ENCODE peak calls at places on chromosome 22, in six cellular contexts. One of them, this sample, is unnamed.
A peak's percentile ranks its signal among the peaks of the same experiment; 100 is the strongest.

GRCh38 chr22:26068571-26068970 is 100.7 kb upstream of the SEZ6L start:
- DNase-seq in neural progenitor cell: no peak
- DNase-seq in GM12878: no peak
- DNase-seq in GM23338: no peak
- DNase-seq in HCT116: no peak
- DNase-seq in mammary epithelial cell: peak; percentile 2
- DNase-seq in this sample: no peak

GRCh38 chr22:17369553-17370035 is 334 bp downstream of the CECR2 start:
- DNase-seq in neural progenitor cell: peak; percentile 88
- DNase-seq in GM12878: no peak
- DNase-seq in GM23338: peak; percentile 71
- DNase-seq in HCT116: no peak
- DNase-seq in mammary epithelial cell: no peak
- DNase-seq in this sample: no peak

GRCh38 chr22:23749747-23750373 is 1.1 kb downstream of the ZNF70 start:
- DNase-seq in neural progenitor cell: no peak
- DNase-seq in GM12878: no peak
- DNase-seq in GM23338: no peak
- DNase-seq in HCT116: no peak
- DNase-seq in mammary epithelial cell: no peak
- DNase-seq in this sample: no peak

GRCh38 chr22:39469681-39470461 is 13.1 kb downstream of the MGAT3 start:
- DNase-seq in neural progenitor cell: peak; percentile 46
- DNase-seq in GM12878: no peak
- DNase-seq in GM23338: no peak
- DNase-seq in HCT116: no peak
- DNase-seq in mammary epithelial cell: no peak
- DNase-seq in this sample: no peak

GRCh38 chr22:44530106-44530505 is 32.1 kb upstream of the RTL6 start:
- DNase-seq in neural progenitor cell: no peak
- DNase-seq in GM12878: no peak
- DNase-seq in GM23338: no peak
- DNase-seq in HCT116: no peak
- DNase-seq in mammary epithelial cell: no peak
- DNase-seq in this sample: no peak

GRCh38 chr22:27632451-27633295 is 168.9 kb downstream of the MN1 start:
- DNase-seq in neural progenitor cell: no peak
- DNase-seq in GM12878: no peak
- DNase-seq in GM23338: no peak
- DNase-seq in HCT116: no peak
- DNase-seq in mammary epithelial cell: no peak
- DNase-seq in this sample: no peak

GRCh38 chr22:22150457-22150856 is 94.1 kb upstream of the VPREB1 start:
- DNase-seq in neural progenitor cell: no peak
- DNase-seq in GM12878: no peak
- DNase-seq in GM23338: no peak
- DNase-seq in HCT116: no peak
- DNase-seq in mammary epithelial cell: no peak
- DNase-seq in this sample: no peak

GRCh38 chr22:43490311-43490710 is 78.5 kb downstream of the MPPED1 start:
- DNase-seq in neural progenitor cell: no peak
- DNase-seq in GM12878: no peak
- DNase-seq in GM23338: no peak
- DNase-seq in HCT116: no peak
- DNase-seq in mammary epithelial cell: no peak
- DNase-seq in this sample: no peak

GRCh38 chr22:41436322-41437113 is 10.1 kb downstream of the TOB2 start:
- DNase-seq in neural progenitor cell: no peak
- DNase-seq in GM12878: no peak
- DNase-seq in GM23338: no peak
- DNase-seq in HCT116: no peak
- DNase-seq in mammary epithelial cell: no peak
- DNase-seq in this sample: no peak

GRCh38 chr22:36329217-36330078 is 58.3 kb downstream of the MYH9 start:
- DNase-seq in neural progenitor cell: peak; percentile 93
- DNase-seq in GM12878: no peak
- DNase-seq in GM23338: peak; percentile 99
- DNase-seq in HCT116: peak; percentile 52
- DNase-seq in mammary epithelial cell: peak; percentile 97
- DNase-seq in this sample: peak; percentile 95

GRCh38 chr22:40764743-40765441 is 54.3 kb downstream of the SLC25A17 start:
- DNase-seq in neural progenitor cell: no peak
- DNase-seq in GM12878: peak; percentile 31
- DNase-seq in GM23338: no peak
- DNase-seq in HCT116: no peak
- DNase-seq in mammary epithelial cell: no peak
- DNase-seq in this sample: no peak

GRCh38 chr22:17398159-17398558 is 28.9 kb downstream of the CECR2 start:
- DNase-seq in neural progenitor cell: no peak
- DNase-seq in GM12878: no peak
- DNase-seq in GM23338: no peak
- DNase-seq in HCT116: no peak
- DNase-seq in mammary epithelial cell: no peak
- DNase-seq in this sample: no peak

GRCh38 chr22:44535362-44536095 is 37.5 kb upstream of the RTL6 start:
- DNase-seq in neural progenitor cell: no peak
- DNase-seq in GM12878: no peak
- DNase-seq in GM23338: no peak
- DNase-seq in HCT116: no peak
- DNase-seq in mammary epithelial cell: no peak
- DNase-seq in this sample: no peak

GRCh38 chr22:50010676-50011446 is 1.7 kb downstream of the IL17REL start:
- DNase-seq in neural progenitor cell: no peak
- DNase-seq in GM12878: no peak
- DNase-seq in GM23338: no peak
- DNase-seq in HCT116: no peak
- DNase-seq in mammary epithelial cell: no peak
- DNase-seq in this sample: no peak

GRCh38 chr22:28217277-28217676 is 298.2 kb upstream of the PITPNB start:
- DNase-seq in neural progenitor cell: no peak
- DNase-seq in GM12878: no peak
- DNase-seq in GM23338: no peak
- DNase-seq in HCT116: no peak
- DNase-seq in mammary epithelial cell: no peak
- DNase-seq in this sample: no peak

GRCh38 chr22:29004647-29005371 is 56.8 kb downstream of the C22orf31 start:
- DNase-seq in neural progenitor cell: peak; percentile 94
- DNase-seq in GM12878: no peak
- DNase-seq in GM23338: peak; percentile 88
- DNase-seq in HCT116: peak; percentile 45
- DNase-seq in mammary epithelial cell: no peak
- DNase-seq in this sample: no peak

GRCh38 chr22:20514658-20515406 is 7.4 kb downstream of the MED15 start:
- DNase-seq in neural progenitor cell: no peak
- DNase-seq in GM12878: no peak
- DNase-seq in GM23338: no peak
- DNase-seq in HCT116: no peak
- DNase-seq in mammary epithelial cell: peak; percentile 92
- DNase-seq in this sample: no peak

GRCh38 chr22:27336151-27337090 is 465.1 kb downstream of the MN1 start:
- DNase-seq in neural progenitor cell: no peak
- DNase-seq in GM12878: no peak
- DNase-seq in GM23338: no peak
- DNase-seq in HCT116: no peak
- DNase-seq in mammary epithelial cell: peak; percentile 87
- DNase-seq in this sample: peak; percentile 72

GRCh38 chr22:20940178-20940790 is 23.1 kb downstream of the CRKL start:
- DNase-seq in neural progenitor cell: no peak
- DNase-seq in GM12878: no peak
- DNase-seq in GM23338: no peak
- DNase-seq in HCT116: no peak
- DNase-seq in mammary epithelial cell: no peak
- DNase-seq in this sample: no peak

GRCh38 chr22:38262051-38262795 is 10.6 kb downstream of the TMEM184B start:
- DNase-seq in neural progenitor cell: peak; percentile 65
- DNase-seq in GM12878: no peak
- DNase-seq in GM23338: peak; percentile 85
- DNase-seq in HCT116: no peak
- DNase-seq in mammary epithelial cell: peak; percentile 81
- DNase-seq in this sample: no peak

GRCh38 chr22:44329179-44329796 is 16.5 kb upstream of the SHISAL1 start:
- DNase-seq in neural progenitor cell: no peak
- DNase-seq in GM12878: peak; percentile 32
- DNase-seq in GM23338: no peak
- DNase-seq in HCT116: no peak
- DNase-seq in mammary epithelial cell: no peak
- DNase-seq in this sample: no peak

GRCh38 chr22:35437038-35437437 is 37.1 kb downstream of the MCM5 start:
- DNase-seq in neural progenitor cell: no peak
- DNase-seq in GM12878: no peak
- DNase-seq in GM23338: peak; percentile 83
- DNase-seq in HCT116: peak; percentile 38
- DNase-seq in mammary epithelial cell: no peak
- DNase-seq in this sample: no peak

GRCh38 chr22:44685384-44686056 is 16.5 kb upstream of the PRR5 start:
- DNase-seq in neural progenitor cell: peak; percentile 77
- DNase-seq in GM12878: peak; percentile 71
- DNase-seq in GM23338: peak; percentile 72
- DNase-seq in HCT116: peak; percentile 35
- DNase-seq in mammary epithelial cell: peak; percentile 97
- DNase-seq in this sample: peak; percentile 93

GRCh38 chr22:22786301-22787115 is 101.1 kb upstream of the IGLL5 start:
- DNase-seq in neural progenitor cell: no peak
- DNase-seq in GM12878: no peak
- DNase-seq in GM23338: no peak
- DNase-seq in HCT116: no peak
- DNase-seq in mammary epithelial cell: no peak
- DNase-seq in this sample: no peak

GRCh38 chr22:50089231-50090140 is at the start of gene MOV10L1:
- DNase-seq in neural progenitor cell: no peak
- DNase-seq in GM12878: no peak
- DNase-seq in GM23338: peak; percentile 89
- DNase-seq in HCT116: no peak
- DNase-seq in mammary epithelial cell: no peak
- DNase-seq in this sample: no peak

GRCh38 chr22:41341990-41342389 is 39.8 kb upstream of the TEF start:
- DNase-seq in neural progenitor cell: no peak
- DNase-seq in GM12878: peak; percentile 13
- DNase-seq in GM23338: no peak
- DNase-seq in HCT116: no peak
- DNase-seq in mammary epithelial cell: no peak
- DNase-seq in this sample: no peak

GRCh38 chr22:17477401-17477833 is 85.9 kb upstream of the SLC25A18 start:
- DNase-seq in neural progenitor cell: peak; percentile 18
- DNase-seq in GM12878: no peak
- DNase-seq in GM23338: peak; percentile 61
- DNase-seq in HCT116: no peak
- DNase-seq in mammary epithelial cell: peak; percentile 14
- DNase-seq in this sample: no peak

GRCh38 chr22:30821863-30822215 is 127.2 kb downstream of the OSBP2 start:
- DNase-seq in neural progenitor cell: no peak
- DNase-seq in GM12878: no peak
- DNase-seq in GM23338: no peak
- DNase-seq in HCT116: no peak
- DNase-seq in mammary epithelial cell: no peak
- DNase-seq in this sample: no peak

GRCh38 chr22:30823015-30823370 is 128.3 kb downstream of the OSBP2 start:
- DNase-seq in neural progenitor cell: peak; percentile 66
- DNase-seq in GM12878: no peak
- DNase-seq in GM23338: peak; percentile 70
- DNase-seq in HCT116: no peak
- DNase-seq in mammary epithelial cell: no peak
- DNase-seq in this sample: no peak

GRCh38 chr22:30824096-30824495 is 129.4 kb downstream of the OSBP2 start:
- DNase-seq in neural progenitor cell: no peak
- DNase-seq in GM12878: no peak
- DNase-seq in GM23338: no peak
- DNase-seq in HCT116: no peak
- DNase-seq in mammary epithelial cell: no peak
- DNase-seq in this sample: no peak

GRCh38 chr22:30821381-30821780 is 126.7 kb downstream of the OSBP2 start:
- DNase-seq in neural progenitor cell: no peak
- DNase-seq in GM12878: no peak
- DNase-seq in GM23338: no peak
- DNase-seq in HCT116: no peak
- DNase-seq in mammary epithelial cell: no peak
- DNase-seq in this sample: no peak

GRCh38 chr22:30822216-30823014 is 127.7 kb downstream of the OSBP2 start:
- DNase-seq in neural progenitor cell: peak; percentile 51
- DNase-seq in GM12878: no peak
- DNase-seq in GM23338: peak; percentile 57
- DNase-seq in HCT116: no peak
- DNase-seq in mammary epithelial cell: no peak
- DNase-seq in this sample: no peak
- TF ChIP-seq EZH2 in neural progenitor cell: peak; percentile 83
- TF ChIP-seq EZH2 in GM12878: no peak
- TF ChIP-seq EZH2 in GM23338: no peak
- TF ChIP-seq EZH2 in HCT116: no peak
- TF ChIP-seq EZH2 in mammary epithelial cell: no peak
- TF ChIP-seq EZH2 in this sample: no peak

GRCh38 chr22:32477608-32478007 is 3.0 kb downstream of the FBXO7 start:
- DNase-seq in neural progenitor cell: no peak
- DNase-seq in GM12878: no peak
- DNase-seq in GM23338: no peak
- DNase-seq in HCT116: no peak
- DNase-seq in mammary epithelial cell: no peak
- DNase-seq in this sample: no peak
- H3K4me1 ChIP-seq in neural progenitor cell: peaks cover 6% of the 10 kb centered on the region
- H3K4me1 ChIP-seq in GM12878: peaks cover 26% of the 10 kb centered on the region
- H3K4me1 ChIP-seq in GM23338: peaks cover 12% of the 10 kb centered on the region
- H3K4me1 ChIP-seq in HCT116: peaks cover 17% of the 10 kb centered on the region
- H3K4me1 ChIP-seq in mammary epithelial cell: peaks cover 18% of the 10 kb centered on the region
- H3K4me1 ChIP-seq in this sample: peaks cover 23% of the 10 kb centered on the region

GRCh38 chr22:24928322-24928721 is 18.2 kb downstream of the LHFPL7 start:
- DNase-seq in neural progenitor cell: no peak
- DNase-seq in GM12878: no peak
- DNase-seq in GM23338: no peak
- DNase-seq in HCT116: no peak
- DNase-seq in mammary epithelial cell: no peak
- DNase-seq in this sample: no peak

GRCh38 chr22:24926849-24927579 is 19.5 kb downstream of the LHFPL7 start:
- DNase-seq in neural progenitor cell: no peak
- DNase-seq in GM12878: no peak
- DNase-seq in GM23338: no peak
- DNase-seq in HCT116: no peak
- DNase-seq in mammary epithelial cell: peak; percentile 60
- DNase-seq in this sample: no peak

GRCh38 chr22:24925586-24926427 is 20.7 kb downstream of the LHFPL7 start:
- DNase-seq in neural progenitor cell: peak; percentile 12
- DNase-seq in GM12878: no peak
- DNase-seq in GM23338: peak; percentile 80
- DNase-seq in HCT116: no peak
- DNase-seq in mammary epithelial cell: no peak
- DNase-seq in this sample: no peak

GRCh38 chr22:24930678-24931077 is 15.8 kb downstream of the LHFPL7 start:
- DNase-seq in neural progenitor cell: no peak
- DNase-seq in GM12878: no peak
- DNase-seq in GM23338: no peak
- DNase-seq in HCT116: no peak
- DNase-seq in mammary epithelial cell: no peak
- DNase-seq in this sample: no peak

GRCh38 chr22:24926428-24926725 is 20.1 kb downstream of the LHFPL7 start:
- DNase-seq in neural progenitor cell: no peak
- DNase-seq in GM12878: no peak
- DNase-seq in GM23338: no peak
- DNase-seq in HCT116: no peak
- DNase-seq in mammary epithelial cell: no peak
- DNase-seq in this sample: no peak
- TF ChIP-seq EZH2 in neural progenitor cell: no peak
- TF ChIP-seq EZH2 in GM12878: no peak
- TF ChIP-seq EZH2 in GM23338: no peak
- TF ChIP-seq EZH2 in HCT116: no peak
- TF ChIP-seq EZH2 in mammary epithelial cell: no peak
- TF ChIP-seq EZH2 in this sample: no peak

GRCh38 chr22:46970411-46971123 is 208.1 kb downstream of the TBC1D22A start:
- DNase-seq in neural progenitor cell: no peak
- DNase-seq in GM12878: no peak
- DNase-seq in GM23338: no peak
- DNase-seq in HCT116: no peak
- DNase-seq in mammary epithelial cell: no peak
- DNase-seq in this sample: no peak
- H3K4me1 ChIP-seq in neural progenitor cell: peaks cover 11% of the 10 kb centered on the region
- H3K4me1 ChIP-seq in GM12878: peaks cover 16% of the 10 kb centered on the region
- H3K4me1 ChIP-seq in GM23338: no peaks in the 10 kb centered on the region
- H3K4me1 ChIP-seq in HCT116: peaks cover 9% of the 10 kb centered on the region
- H3K4me1 ChIP-seq in mammary epithelial cell: peaks cover 4% of the 10 kb centered on the region
- H3K4me1 ChIP-seq in this sample: no peaks in the 10 kb centered on the region